ENCODE peak calls at places on chromosomes 6 and 20, in five cellular contexts. H is esophagus squamous epithelium, Y is spleen, X is sigmoid colon, U is K562. B is an unnamed sample.

GRCh38 chr20:23446505-23446904 is 6.2 kb downstream of the CST11 start:
- DNase-seq in X (no peak), Y (peak; percentile 71), U (peak; percentile 41), H (no peak), B (peak; percentile 55)

GRCh38 chr6:37862992-37863391 is 43.5 kb downstream of the ZFAND3 start:
- DNase-seq in Y (no peak), X (no peak), U (no peak), H (no peak), B (no peak)

GRCh38 chr20:13930246-13930645 is 60.2 kb downstream of the SEL1L2 start:
- DNase-seq in H (no peak), U (no peak), Y (no peak), X (no peak), B (no peak)

GRCh38 chr20:23231561-23232218 is 118.9 kb upstream of the NXT1 start:
- DNase-seq in H (no peak), X (no peak), U (no peak), Y (no peak), B (no peak)

GRCh38 chr6:157632821-157633220 is 190.2 kb upstream of the SNX9 start:
- DNase-seq in Y (no peak), H (no peak), X (peak; percentile 15), U (no peak), B (no peak)

GRCh38 chr6:169965239-169965638 is 213.8 kb downstream of the ERMARD start:
- DNase-seq in H (no peak), X (no peak), U (no peak), Y (no peak), B (no peak)

GRCh38 chr20:21387528-21387927 is 9.8 kb downstream of the NKX2-4 start:
- DNase-seq in U (no peak), Y (no peak), H (no peak), X (no peak), B (no peak)

GRCh38 chr6:44985006-44985405 is 343.1 kb upstream of the RUNX2 start:
- DNase-seq in U (no peak), X (no peak), Y (no peak), H (no peak), B (no peak)

GRCh38 chr6:20180935-20181334 is 31.3 kb downstream of the MBOAT1 start:
- DNase-seq in Y (no peak), X (no peak), H (no peak), U (no peak), B (no peak)

GRCh38 chr6:90328004-90328403 is 31.4 kb upstream of the BACH2 start:
- DNase-seq in H (no peak), U (no peak), X (no peak), Y (no peak), B (no peak)

GRCh38 chr20:36461600-36462439 is 79.5 kb upstream of the MYL9 start:
- DNase-seq in H (no peak), X (peak; percentile 85), U (peak; percentile 76), Y (peak; percentile 91), B (no peak)

GRCh38 chr6:14544689-14545088 is 427.1 kb downstream of the CD83 start:
- DNase-seq in U (no peak), H (no peak), X (no peak), Y (no peak), B (no peak)

GRCh38 chr6:14542670-14543366 is 425.2 kb downstream of the CD83 start:
- DNase-seq in X (no peak), U (no peak), Y (peak; percentile 76), H (no peak), B (peak; percentile 5)

GRCh38 chr6:14546036-14546435 is 428.5 kb downstream of the CD83 start:
- DNase-seq in X (no peak), H (no peak), Y (no peak), U (no peak), B (no peak)

GRCh38 chr6:14545496-14545895 is 427.9 kb downstream of the CD83 start:
- DNase-seq in X (no peak), U (no peak), H (no peak), Y (no peak), B (no peak)

GRCh38 chr6:14543971-14544620 is 426.5 kb downstream of the CD83 start:
- DNase-seq in U (no peak), X (no peak), Y (no peak), H (no peak), B (no peak)
- TF ChIP-seq POLR2A in U (no peak), X (no peak), Y (no peak), H (no peak), B (no peak)

GRCh38 chr20:32189691-32190607 is 17.6 kb downstream of the PLAGL2 start:
- DNase-seq in H (no peak), U (no peak), Y (peak; percentile 81), X (peak; percentile 76), B (peak; percentile 49)
- TF ChIP-seq POLR2A in H (no peak), U (no peak), Y (no peak), X (no peak), B (no peak)

GRCh38 chr6:27250277-27250954 is 2.9 kb downstream of the PRSS16 start:
- DNase-seq in H (no peak), X (no peak), Y (no peak), U (peak; percentile 36), B (no peak)

GRCh38 chr6:27254566-27254965 is 7.1 kb downstream of the PRSS16 start:
- DNase-seq in H (no peak), U (no peak), X (no peak), Y (no peak), B (no peak)

GRCh38 chr6:27251672-27252251 is 4.3 kb downstream of the PRSS16 start:
- DNase-seq in Y (peak; percentile 89), H (peak; percentile 23), U (peak; percentile 93), X (no peak), B (peak; percentile 40)

GRCh38 chr6:27248783-27249182 is 1.3 kb downstream of the PRSS16 start:
- DNase-seq in Y (no peak), H (no peak), X (no peak), U (no peak), B (no peak)

GRCh38 chr6:27250955-27251671 is 3.6 kb downstream of the PRSS16 start:
- DNase-seq in Y (peak; percentile 86), H (peak; percentile 18), U (peak; percentile 95), X (no peak), B (peak; percentile 21)
- TF ChIP-seq POLR2A in Y (no peak), H (no peak), U (peak; percentile 74), X (no peak), B (no peak)

GRCh38 chr6:136788069-136788902 is 4.0 kb downstream of the MAP3K5 start:
- DNase-seq in H (no peak), U (no peak), X (no peak), Y (no peak), B (no peak)
- TF ChIP-seq POLR2A in H (no peak), U (no peak), X (no peak), Y (no peak), B (no peak)

DNA sequence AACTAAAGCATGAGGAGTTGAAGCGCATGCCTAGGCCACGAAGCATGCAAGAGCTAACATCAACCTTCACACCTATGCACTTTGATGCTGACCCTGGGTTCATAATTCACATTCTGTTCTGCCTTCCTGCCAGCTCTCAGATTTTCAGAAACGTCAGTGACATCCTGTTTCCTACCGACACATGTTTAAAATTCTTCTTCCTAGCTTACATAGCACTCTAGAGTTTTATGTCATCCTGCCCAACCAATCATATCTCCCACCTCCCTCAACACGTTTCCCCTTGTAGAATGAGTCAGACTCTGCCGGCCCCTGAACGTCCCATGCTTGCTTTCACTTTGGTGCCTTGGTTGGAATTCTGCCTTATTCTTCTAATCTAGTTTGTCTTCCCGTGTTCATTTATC is 97.1 kb upstream of the MAP7 start:
- DNase-seq in X (no peak), U (no peak), H (no peak), Y (no peak), B (no peak)
- TF ChIP-seq POLR2A in X (no peak), U (no peak), H (no peak), Y (no peak), B (no peak)

GRCh38 chr6:31736026-31736767 is at the start of gene CLIC1:
- DNase-seq in X (peak; percentile 95), H (no peak), Y (peak; percentile 95), U (peak; percentile 97), B (peak; percentile 88)
- TF ChIP-seq POLR2A in X (peak; percentile 97), H (no peak), Y (peak; percentile 80), U (peak; percentile 99), B (peak; percentile 92)